ENCODE peak calls at places on chromosomes 1 and 21, in six cellular contexts. One of them, this sample, is unnamed.

GRCh38 chr1:183129921-183130675 is 56.0 kb upstream of the LAMC2 start:
- DNase-seq in NCI-H446: peak; percentile 64
- DNase-seq in neural progenitor cell: no peak
- DNase-seq in NCI-H82: no peak
- DNase-seq in kidney: no peak
- DNase-seq in activated T-cell treated with anti-CD3 and anti-CD28 coated beads for 1 hour: no peak
- DNase-seq in this sample: no peak

GRCh38 chr1:180160362-180160761 is 5.7 kb downstream of the QSOX1 start:
- DNase-seq in NCI-H446: no peak
- DNase-seq in neural progenitor cell: no peak
- DNase-seq in NCI-H82: no peak
- DNase-seq in kidney: no peak
- DNase-seq in activated T-cell treated with anti-CD3 and anti-CD28 coated beads for 1 hour: no peak
- DNase-seq in this sample: no peak

GRCh38 chr1:55580845-55581332 is 365.7 kb upstream of the USP24 start:
- DNase-seq in NCI-H446: no peak
- DNase-seq in neural progenitor cell: no peak
- DNase-seq in NCI-H82: no peak
- DNase-seq in kidney: no peak
- DNase-seq in activated T-cell treated with anti-CD3 and anti-CD28 coated beads for 1 hour: no peak
- DNase-seq in this sample: no peak

GRCh38 chr21:29181799-29182470 is 51.5 kb downstream of the MAP3K7CL start:
- DNase-seq in NCI-H446: no peak
- DNase-seq in neural progenitor cell: no peak
- DNase-seq in NCI-H82: no peak
- DNase-seq in kidney: no peak
- DNase-seq in activated T-cell treated with anti-CD3 and anti-CD28 coated beads for 1 hour: no peak
- DNase-seq in this sample: no peak

GRCh38 chr1:76254165-76255043 is 179.9 kb downstream of the ST6GALNAC3 start:
- DNase-seq in NCI-H446: no peak
- DNase-seq in neural progenitor cell: no peak
- DNase-seq in NCI-H82: peak; percentile 81
- DNase-seq in kidney: no peak
- DNase-seq in activated T-cell treated with anti-CD3 and anti-CD28 coated beads for 1 hour: no peak
- DNase-seq in this sample: no peak

GRCh38 chr1:185929759-185930158 is 195.6 kb downstream of the HMCN1 start:
- DNase-seq in NCI-H446: no peak
- DNase-seq in neural progenitor cell: no peak
- DNase-seq in NCI-H82: no peak
- DNase-seq in kidney: no peak
- DNase-seq in activated T-cell treated with anti-CD3 and anti-CD28 coated beads for 1 hour: no peak
- DNase-seq in this sample: no peak

GRCh38 chr1:48245106-48245505 is 22.6 kb downstream of the SLC5A9 start:
- DNase-seq in NCI-H446: no peak
- DNase-seq in neural progenitor cell: no peak
- DNase-seq in NCI-H82: no peak
- DNase-seq in kidney: no peak
- DNase-seq in activated T-cell treated with anti-CD3 and anti-CD28 coated beads for 1 hour: no peak
- DNase-seq in this sample: no peak

GRCh38 chr1:109788695-109789521 is 25.2 kb upstream of the EPS8L3 start:
- DNase-seq in NCI-H446: no peak
- DNase-seq in neural progenitor cell: peak; percentile 51
- DNase-seq in NCI-H82: peak; percentile 40
- DNase-seq in kidney: peak; percentile 68
- DNase-seq in activated T-cell treated with anti-CD3 and anti-CD28 coated beads for 1 hour: no peak
- DNase-seq in this sample: no peak

GRCh38 chr1:180269848-180270766 is 40.0 kb downstream of the LHX4 start:
- DNase-seq in NCI-H446: no peak
- DNase-seq in neural progenitor cell: peak; percentile 39
- DNase-seq in NCI-H82: peak; percentile 78
- DNase-seq in kidney: no peak
- DNase-seq in activated T-cell treated with anti-CD3 and anti-CD28 coated beads for 1 hour: no peak
- DNase-seq in this sample: peak; percentile 8

This sample was measured in NCI-H1694.